ENCODE peak calls at places on chromosomes 5 and 9, in nine cellular contexts. N is BE2C; M is stomach; T is CD8-positive, alpha-beta T cell; F is IMR-90; I is transverse colon; E is adrenal gland; R is fibroblast of lung; A is SJCRH30. B is an unnamed sample.

GRCh38 chr5:174828786-174829510 is 104.6 kb downstream of the MSX2 start:
- DNase-seq in R (peak), F (no peak), T (no peak), N (no peak), A (peak), E (no peak), M (no peak), I (no peak), B (no peak)

GRCh38 chr5:10091701-10092100 is 158.0 kb downstream of the ATPSCKMT start:
- DNase-seq in F (no peak), I (no peak), A (peak), M (no peak), R (no peak), T (no peak), E (no peak), N (no peak), B (no peak)

GRCh38 chr9:6945871-6946270 is 188.1 kb downstream of the KDM4C start:
- DNase-seq in N (no peak), A (no peak), M (no peak), I (no peak), E (no peak), F (no peak), R (no peak), T (no peak), B (no peak)

GRCh38 chr5:153784277-153784676 is 254.4 kb downstream of the FAM114A2 start:
- DNase-seq in A (no peak), E (no peak), M (no peak), F (no peak), R (peak), I (no peak), T (no peak), N (no peak), B (no peak)

GRCh38 chr5:150458819-150459557 is 9.4 kb upstream of the RPS14 start:
- DNase-seq in A (peak), I (peak), F (peak), N (peak), T (peak), R (peak), E (peak), M (peak), B (no peak)

GRCh38 chr5:125266106-125266505 is 519.7 kb upstream of the ZNF608 start:
- DNase-seq in A (no peak), M (no peak), T (no peak), N (no peak), I (no peak), R (no peak), E (no peak), F (no peak), B (no peak)

GRCh38 chr5:87101321-87101720 is 166.4 kb upstream of the RASA1 start:
- DNase-seq in R (no peak), T (no peak), M (no peak), A (no peak), I (no peak), N (no peak), F (no peak), E (no peak), B (no peak)

GRCh38 chr5:153780876-153781275 is 257.8 kb downstream of the FAM114A2 start:
- DNase-seq in T (no peak), R (no peak), A (no peak), E (no peak), I (no peak), M (no peak), F (no peak), N (no peak), B (no peak)

GRCh38 chr9:108921200-108921599 is 12.7 kb downstream of the ELP1 start:
- DNase-seq in R (no peak), A (no peak), N (no peak), T (no peak), E (no peak), M (no peak), F (no peak), I (no peak), B (no peak)

GRCh38 chr5:141734501-141735231 is 52.6 kb upstream of the ARAP3 start:
- DNase-seq in T (no peak), A (peak), F (peak), R (peak), E (peak), M (peak), I (peak), N (no peak), B (peak)

GRCh38 chr9:22446589-22446949 is at the start of gene DMRTA1:
- DNase-seq in N (peak), T (no peak), F (peak), M (peak), R (peak), I (peak), E (peak), A (peak), B (peak)

GRCh38 chr5:167315762-167316161 is 975.7 kb upstream of the WWC1 start:
- DNase-seq in R (no peak), E (no peak), N (no peak), A (no peak), F (no peak), T (no peak), M (no peak), I (no peak), B (no peak)

GRCh38 chr5:38347896-38348295 is 89.5 kb downstream of the EGFLAM start:
- DNase-seq in N (no peak), T (no peak), M (no peak), E (no peak), F (no peak), A (no peak), I (no peak), R (no peak), B (no peak)

GRCh38 chr5:142680605-142681259 is 5.2 kb downstream of the FGF1 start:
- DNase-seq in E (no peak), A (peak), I (peak), T (no peak), M (peak), N (no peak), R (peak), F (peak), B (no peak)

GRCh38 chr9:16161469-16161868 is 608.6 kb downstream of the CCDC171 start:
- DNase-seq in R (no peak), I (no peak), E (no peak), M (no peak), A (no peak), T (no peak), F (no peak), N (no peak), B (no peak)

GRCh38 chr5:139543423-139543991 is 17.6 kb upstream of the UBE2D2 start:
- DNase-seq in F (peak), E (peak), I (peak), A (peak), T (peak), R (peak), N (peak), M (peak), B (no peak)

GRCh38 chr9:136231478-136232297 is 13.9 kb downstream of the QSOX2 start:
- DNase-seq in E (no peak), I (no peak), R (no peak), M (no peak), F (no peak), N (no peak), T (no peak), A (no peak), B (no peak)

GRCh38 chr5:103369125-103370120 is 110.9 kb downstream of the MACIR start:
- DNase-seq in R (no peak), M (no peak), N (no peak), A (no peak), T (no peak), I (no peak), E (no peak), F (no peak), B (no peak)

GRCh38 chr5:50684721-50685120 is 18.3 kb downstream of the PARP8 start:
- DNase-seq in N (no peak), R (no peak), A (no peak), M (no peak), T (no peak), E (no peak), I (no peak), F (no peak), B (no peak)

GRCh38 chr5:122726990-122727616 is 47.8 kb upstream of the SNX2 start:
- DNase-seq in E (no peak), I (no peak), M (no peak), A (no peak), R (peak), F (peak), N (no peak), T (no peak), B (peak)

GRCh38 chr9:91483189-91483691 is 59.6 kb upstream of the NFIL3 start:
- DNase-seq in M (no peak), F (peak), E (no peak), R (peak), A (no peak), N (no peak), T (no peak), I (no peak), B (no peak)

GRCh38 chr5:76271836-76272235 is 131.2 kb upstream of the IQGAP2 start:
- DNase-seq in E (no peak), N (no peak), T (no peak), F (no peak), A (peak), I (no peak), M (no peak), R (no peak), B (no peak)

GRCh38 chr9:86843182-86843581 is 104.1 kb downstream of the GAS1 start:
- DNase-seq in R (no peak), F (peak), E (no peak), N (peak), A (peak), M (no peak), T (no peak), I (no peak), B (no peak)

GRCh38 chr9:104682642-104683041 is 11.7 kb upstream of the OR13D1 start:
- DNase-seq in R (peak), F (peak), N (no peak), E (no peak), T (no peak), A (peak), I (no peak), M (no peak), B (peak)

GRCh38 chr5:96434201-96434645 is 1.2 kb upstream of the PCSK1 start:
- DNase-seq in A (peak), T (peak), R (peak), I (peak), M (peak), N (peak), E (peak), F (peak), B (peak)

GRCh38 chr5:80153586-80154126 is 102.2 kb downstream of the SERINC5 start:
- DNase-seq in M (no peak), T (no peak), R (no peak), I (peak), N (no peak), F (no peak), E (no peak), A (peak), B (no peak)

GRCh38 chr9:91847576-91847975 is 102.5 kb downstream of the ROR2 start:
- DNase-seq in I (no peak), E (no peak), A (no peak), T (no peak), F (peak), N (peak), M (peak), R (peak), B (no peak)

GRCh38 chr5:171826132-171826531 is 40.5 kb downstream of the SMIM23 start:
- DNase-seq in I (no peak), N (no peak), A (no peak), T (no peak), E (no peak), F (peak), R (peak), M (no peak), B (no peak)

GRCh38 chr9:99235874-99236627 is 14.0 kb downstream of the SEC61B start:
- DNase-seq in A (peak), R (no peak), I (peak), N (no peak), T (no peak), M (no peak), F (no peak), E (no peak), B (no peak)

GRCh38 chr5:178122346-178122745 is 8.5 kb upstream of the RMND5B start:
- DNase-seq in R (no peak), I (no peak), M (no peak), A (no peak), T (no peak), E (no peak), N (no peak), F (no peak), B (no peak)

GRCh38 chr5:178119915-178120660 is 6.8 kb downstream of the N4BP3 start:
- DNase-seq in N (no peak), R (no peak), M (no peak), A (no peak), I (no peak), T (no peak), E (no peak), F (no peak), B (no peak)

GRCh38 chr5:178121450-178122276 is 8.3 kb downstream of the N4BP3 start:
- DNase-seq in I (no peak), R (no peak), N (peak), T (no peak), F (no peak), E (no peak), A (no peak), M (no peak), B (peak)

GRCh38 chr5:178118345-178118744 is 5.0 kb downstream of the N4BP3 start:
- DNase-seq in N (no peak), I (no peak), T (no peak), F (no peak), A (peak), E (no peak), M (no peak), R (no peak), B (no peak)

DNA sequence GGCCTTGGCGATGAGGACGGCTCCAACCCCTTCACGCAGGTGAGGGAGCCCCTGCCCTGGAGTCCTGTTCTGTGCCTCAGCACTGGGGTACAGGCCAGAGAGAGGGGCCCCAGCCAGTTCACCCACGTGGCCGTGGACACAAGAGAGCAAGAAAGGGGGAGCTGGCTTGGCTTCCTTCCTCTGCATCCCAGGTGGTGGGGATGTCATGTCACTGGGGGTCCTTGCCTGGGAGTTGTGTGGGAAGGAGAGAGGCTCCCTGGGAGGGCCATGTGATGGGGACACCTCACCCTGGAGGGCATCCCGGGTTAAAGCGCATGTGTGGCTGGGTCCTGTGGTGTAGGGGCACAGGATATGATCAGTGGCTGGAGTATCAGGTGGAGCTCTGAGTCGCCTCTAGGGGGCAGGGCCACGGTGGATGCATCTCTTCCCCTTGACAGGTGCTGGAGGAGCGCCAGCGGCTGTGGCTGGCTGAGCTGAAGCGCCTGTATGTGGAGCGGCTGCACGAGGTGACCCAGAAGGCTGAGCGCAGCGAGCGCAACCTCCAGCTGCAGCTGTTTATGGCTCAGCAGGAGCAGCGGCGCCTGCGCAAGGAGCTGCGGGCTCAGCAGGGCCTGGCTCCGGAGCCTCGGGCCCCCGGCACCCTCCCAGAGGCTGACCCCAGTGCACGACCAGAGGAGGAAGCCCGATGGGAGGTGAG is 7.5 kb downstream of the N4BP3 start:
- DNase-seq in R (peak), N (peak), E (peak), F (peak), M (peak), A (peak), T (peak), I (peak), B (peak)
- H3K4me3 ChIP-seq in R (no peak), N (peak), E (no peak), F (no peak), M (peak), A (no peak), T (peak), I (peak), B (peak)

GRCh38 chr5:3595102-3595961 is at the start of gene IRX1:
- DNase-seq in N (no peak), M (no peak), E (no peak), I (no peak), T (no peak), A (peak), R (peak), F (no peak), B (no peak)

GRCh38 chr5:3596261-3596825 is 711 bp downstream of the IRX1 start:
- DNase-seq in A (peak), F (no peak), M (no peak), T (no peak), N (no peak), I (no peak), E (no peak), R (peak), B (no peak)

GRCh38 chr5:3594514-3595101 is 1.0 kb upstream of the IRX1 start:
- DNase-seq in R (peak), M (no peak), F (no peak), E (no peak), A (no peak), N (no peak), I (no peak), T (no peak), B (no peak)

GRCh38 chr5:3592298-3592697 is 3.3 kb upstream of the IRX1 start:
- DNase-seq in R (no peak), F (no peak), E (no peak), T (no peak), A (no peak), I (no peak), M (no peak), N (no peak), B (no peak)

DNA sequence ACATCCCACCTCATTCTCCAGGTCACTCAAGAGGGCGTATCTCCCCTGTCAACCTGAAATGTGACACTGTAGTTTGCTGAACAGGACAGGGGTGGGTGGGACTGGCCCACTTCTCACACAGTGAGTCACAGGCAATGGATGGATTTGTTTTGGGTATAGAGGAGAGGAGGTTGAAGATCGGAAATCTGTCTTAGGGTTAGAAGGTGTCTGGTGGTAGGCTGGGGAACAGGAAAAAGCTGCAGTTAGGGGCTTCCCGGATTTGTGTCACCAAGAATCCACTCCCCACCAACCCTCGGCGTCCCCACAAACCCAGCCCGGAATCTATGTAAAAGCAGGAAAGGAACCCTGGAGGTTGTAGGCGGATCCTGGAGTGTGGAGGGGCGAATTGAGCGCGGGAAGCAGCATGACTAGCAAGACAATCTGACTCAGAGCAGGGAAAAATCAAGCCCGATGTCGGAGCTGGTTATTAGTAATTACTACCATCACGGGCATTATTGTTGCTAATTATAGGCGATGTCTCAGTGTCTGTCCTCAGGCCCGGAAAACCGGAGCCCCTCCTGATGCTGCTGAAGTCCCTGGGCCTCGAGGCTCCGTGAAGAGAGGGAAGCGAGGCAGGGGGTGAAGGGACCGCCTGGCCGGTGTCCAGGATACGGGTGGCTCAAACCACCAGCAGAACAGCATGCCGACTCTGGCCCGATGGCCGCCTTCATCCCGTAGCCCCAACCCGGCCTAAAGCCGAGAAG is 1.7 kb upstream of the IRX1 start:
- DNase-seq in E (no peak), A (no peak), F (no peak), M (no peak), T (no peak), N (no peak), R (peak), I (no peak), B (no peak)
- H3K4me3 ChIP-seq in E (no peak), A (no peak), F (no peak), M (no peak), T (no peak), N (no peak), R (no peak), I (no peak), B (no peak)

DNA sequence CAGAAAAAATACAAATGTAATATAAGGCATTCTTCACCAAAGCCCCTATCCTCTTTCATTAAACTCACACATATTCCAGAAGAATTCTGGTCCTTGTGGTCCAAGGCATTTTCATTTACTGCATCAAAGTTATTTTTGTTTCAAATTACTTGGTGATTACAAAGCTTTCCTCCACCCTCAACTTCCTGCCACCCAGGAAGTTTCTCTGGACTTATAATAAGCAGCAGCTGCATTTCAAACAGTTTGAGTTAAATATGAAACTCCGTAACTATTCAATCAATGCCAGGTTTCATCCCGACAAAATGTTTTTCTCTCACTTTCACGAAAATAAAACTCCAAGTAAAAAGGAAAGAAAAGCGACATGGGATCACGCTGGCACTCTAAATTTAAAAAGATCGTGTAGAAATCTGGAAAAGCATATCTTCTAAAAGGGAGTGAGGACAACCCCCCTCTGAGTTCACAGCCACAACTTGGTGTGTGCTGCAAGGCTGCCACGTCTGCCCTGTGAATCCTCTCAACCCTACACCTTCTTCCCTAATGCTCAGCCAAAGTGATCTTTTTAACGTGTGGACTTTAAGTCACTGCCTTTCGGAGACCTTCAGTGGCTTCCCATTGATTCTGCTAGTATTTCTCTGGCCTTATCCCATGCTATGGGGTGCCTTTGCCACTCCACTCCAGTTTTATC is 90.9 kb upstream of the CER1 start:
- DNase-seq in F (no peak), T (no peak), M (no peak), R (peak), N (no peak), A (peak), E (no peak), I (no peak), B (no peak)
- H3K4me3 ChIP-seq in F (no peak), T (no peak), M (no peak), R (no peak), N (no peak), A (peak), E (no peak), I (no peak), B (no peak)

GRCh38 chr9:110125763-110126351 is 82.1 kb downstream of the C9orf152 start:
- DNase-seq in T (no peak), M (no peak), E (no peak), A (no peak), I (no peak), F (peak), N (no peak), R (peak), B (no peak)

GRCh38 chr9:110126986-110127864 is 80.7 kb downstream of the C9orf152 start:
- DNase-seq in A (no peak), F (peak), M (peak), R (peak), I (peak), T (no peak), N (no peak), E (peak), B (peak)

GRCh38 chr9:110126457-110126856 is 81.5 kb downstream of the C9orf152 start:
- DNase-seq in A (no peak), R (no peak), M (no peak), T (no peak), F (no peak), I (no peak), N (no peak), E (no peak), B (no peak)

GRCh38 chr9:110123364-110124095 is 84.4 kb downstream of the C9orf152 start:
- DNase-seq in F (peak), R (peak), T (no peak), A (no peak), I (no peak), E (no peak), N (no peak), M (no peak), B (no peak)

DNA sequence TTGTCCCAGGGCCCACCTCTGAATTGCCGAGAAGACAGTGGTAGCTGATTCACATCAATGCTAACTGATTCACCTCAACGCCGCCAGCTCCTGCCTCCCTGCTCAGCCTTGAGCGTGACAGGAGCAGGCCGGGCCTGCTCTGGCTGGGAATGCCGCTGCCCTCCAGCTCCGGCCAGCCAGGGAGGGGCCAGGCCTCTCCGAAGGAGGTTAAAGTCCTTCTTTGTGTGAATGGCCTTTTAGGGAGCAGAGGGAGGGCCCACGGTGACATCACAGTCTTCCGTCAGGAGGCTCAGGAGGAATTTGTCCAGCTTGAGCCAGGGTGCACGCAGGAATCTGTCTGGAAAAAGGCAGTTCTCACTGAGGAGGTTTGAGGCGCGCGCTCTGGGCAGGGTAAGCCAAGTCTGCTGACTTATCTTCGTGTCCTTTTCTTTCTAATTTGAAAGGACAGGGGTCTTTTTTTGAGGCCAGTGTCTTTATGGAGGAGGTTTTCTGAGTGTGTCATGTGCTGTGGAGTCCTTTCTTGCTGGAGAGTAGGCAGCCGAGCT is 82.7 kb downstream of the C9orf152 start:
- DNase-seq in R (peak), T (no peak), I (peak), N (no peak), M (peak), E (peak), A (peak), F (peak), B (peak)
- H3K4me3 ChIP-seq in R (peak), T (no peak), I (peak), N (no peak), M (peak), E (no peak), A (no peak), F (peak), B (peak)

B was measured in skeletal muscle cell.